ENCODE peak calls at places on chromosome 3, in five cellular contexts. One of them, this sample, is unnamed.

GRCh38 chr3:133759740-133760069 is 13.5 kb downstream of the TF start:
- DNase-seq in BJ: no peak
- DNase-seq in fibroblast of the aortic adventitia: no peak
- DNase-seq in mucosa of descending colon: no peak
- DNase-seq in psoas muscle: no peak
- DNase-seq in this sample: no peak

GRCh38 chr3:114809668-114810413 is 337.2 kb downstream of the ZBTB20 start:
- DNase-seq in BJ: no peak
- DNase-seq in fibroblast of the aortic adventitia: no peak
- DNase-seq in mucosa of descending colon: no peak
- DNase-seq in psoas muscle: no peak
- DNase-seq in this sample: peak; percentile 45

GRCh38 chr3:134517796-134518195 is 31.9 kb downstream of the CEP63 start:
- DNase-seq in BJ: peak; percentile 10
- DNase-seq in fibroblast of the aortic adventitia: peak; percentile 44
- DNase-seq in mucosa of descending colon: no peak
- DNase-seq in psoas muscle: no peak
- DNase-seq in this sample: no peak

GRCh38 chr3:95048564-95048963 is 985.7 kb downstream of the NSUN3 start:
- DNase-seq in BJ: no peak
- DNase-seq in fibroblast of the aortic adventitia: no peak
- DNase-seq in mucosa of descending colon: no peak
- DNase-seq in psoas muscle: no peak
- DNase-seq in this sample: no peak

GRCh38 chr3:149454746-149455145 is 19.8 kb upstream of the TM4SF4 start:
- DNase-seq in BJ: peak; percentile 54
- DNase-seq in fibroblast of the aortic adventitia: peak; percentile 69
- DNase-seq in mucosa of descending colon: no peak
- DNase-seq in psoas muscle: no peak
- DNase-seq in this sample: no peak

GRCh38 chr3:58386966-58387365 is 46.7 kb downstream of the PDHB start:
- DNase-seq in BJ: peak; percentile 29
- DNase-seq in fibroblast of the aortic adventitia: peak; percentile 54
- DNase-seq in mucosa of descending colon: no peak
- DNase-seq in psoas muscle: no peak
- DNase-seq in this sample: no peak

GRCh38 chr3:184315871-184316661 is 1.7 kb downstream of the EIF4G1 start:
- DNase-seq in BJ: no peak
- DNase-seq in fibroblast of the aortic adventitia: no peak
- DNase-seq in mucosa of descending colon: no peak
- DNase-seq in psoas muscle: peak; percentile 48
- DNase-seq in this sample: peak; percentile 19

GRCh38 chr3:177561769-177562360 is 364.6 kb upstream of the TBL1XR1 start:
- DNase-seq in BJ: no peak
- DNase-seq in fibroblast of the aortic adventitia: no peak
- DNase-seq in mucosa of descending colon: no peak
- DNase-seq in psoas muscle: no peak
- DNase-seq in this sample: no peak

GRCh38 chr3:173690542-173690941 is 293.0 kb downstream of the NLGN1 start:
- DNase-seq in BJ: peak; percentile 1
- DNase-seq in fibroblast of the aortic adventitia: peak; percentile 13
- DNase-seq in mucosa of descending colon: no peak
- DNase-seq in psoas muscle: no peak
- DNase-seq in this sample: no peak

GRCh38 chr3:50606596-50606995 is 5.0 kb downstream of the CISH start:
- DNase-seq in BJ: no peak
- DNase-seq in fibroblast of the aortic adventitia: no peak
- DNase-seq in mucosa of descending colon: peak; percentile 68
- DNase-seq in psoas muscle: no peak
- DNase-seq in this sample: no peak

GRCh38 chr3:187318819-187319616 is 27.5 kb upstream of the MASP1 start:
- DNase-seq in BJ: peak; percentile 74
- DNase-seq in fibroblast of the aortic adventitia: peak; percentile 86
- DNase-seq in mucosa of descending colon: no peak
- DNase-seq in psoas muscle: no peak
- DNase-seq in this sample: peak; percentile 42

GRCh38 chr3:144521131-144521530 is 549.5 kb downstream of the DIPK2A start:
- DNase-seq in BJ: no peak
- DNase-seq in fibroblast of the aortic adventitia: no peak
- DNase-seq in mucosa of descending colon: no peak
- DNase-seq in psoas muscle: no peak
- DNase-seq in this sample: no peak

GRCh38 chr3:119827209-119827608 is 45.3 kb downstream of the NR1I2 start:
- DNase-seq in BJ: no peak
- DNase-seq in fibroblast of the aortic adventitia: no peak
- DNase-seq in mucosa of descending colon: no peak
- DNase-seq in psoas muscle: no peak
- DNase-seq in this sample: no peak

GRCh38 chr3:31224936-31225335 is 307.8 kb upstream of the STT3B start:
- DNase-seq in BJ: no peak
- DNase-seq in fibroblast of the aortic adventitia: no peak
- DNase-seq in mucosa of descending colon: no peak
- DNase-seq in psoas muscle: no peak
- DNase-seq in this sample: no peak

GRCh38 chr3:133699903-133700302 is 38.2 kb upstream of the TOPBP1 start:
- DNase-seq in BJ: no peak
- DNase-seq in fibroblast of the aortic adventitia: no peak
- DNase-seq in mucosa of descending colon: no peak
- DNase-seq in psoas muscle: no peak
- DNase-seq in this sample: no peak

GRCh38 chr3:114823061-114823460 is 324.0 kb downstream of the ZBTB20 start:
- DNase-seq in BJ: no peak
- DNase-seq in fibroblast of the aortic adventitia: no peak
- DNase-seq in mucosa of descending colon: no peak
- DNase-seq in psoas muscle: no peak
- DNase-seq in this sample: no peak

GRCh38 chr3:155093261-155093660 is 13.1 kb downstream of the MME start:
- DNase-seq in BJ: no peak
- DNase-seq in fibroblast of the aortic adventitia: no peak
- DNase-seq in mucosa of descending colon: no peak
- DNase-seq in psoas muscle: no peak
- DNase-seq in this sample: no peak

GRCh38 chr3:16908408-16908807 is 23.7 kb downstream of the PLCL2 start:
- DNase-seq in BJ: no peak
- DNase-seq in fibroblast of the aortic adventitia: no peak
- DNase-seq in mucosa of descending colon: no peak
- DNase-seq in psoas muscle: no peak
- DNase-seq in this sample: no peak

GRCh38 chr3:7875858-7876442 is 625.7 kb upstream of the LMCD1 start:
- DNase-seq in BJ: no peak
- DNase-seq in fibroblast of the aortic adventitia: peak; percentile 73
- DNase-seq in mucosa of descending colon: no peak
- DNase-seq in psoas muscle: no peak
- DNase-seq in this sample: no peak

GRCh38 chr3:186108106-186108940 is 566 bp downstream of the ETV5 start:
- DNase-seq in BJ: no peak
- DNase-seq in fibroblast of the aortic adventitia: peak; percentile 59
- DNase-seq in mucosa of descending colon: peak; percentile 62
- DNase-seq in psoas muscle: peak; percentile 72
- DNase-seq in this sample: peak; percentile 69

GRCh38 chr3:100546020-100546744 is 53.8 kb downstream of the TMEM45A start:
- DNase-seq in BJ: no peak
- DNase-seq in fibroblast of the aortic adventitia: no peak
- DNase-seq in mucosa of descending colon: no peak
- DNase-seq in psoas muscle: no peak
- DNase-seq in this sample: no peak

GRCh38 chr3:101677436-101678286 is 729 bp upstream of the ZBTB11 start:
- DNase-seq in BJ: no peak
- DNase-seq in fibroblast of the aortic adventitia: no peak
- DNase-seq in mucosa of descending colon: peak; percentile 64
- DNase-seq in psoas muscle: peak; percentile 62
- DNase-seq in this sample: no peak

GRCh38 chr3:25313286-25313685 is 114.8 kb upstream of the RARB start:
- DNase-seq in BJ: no peak
- DNase-seq in fibroblast of the aortic adventitia: no peak
- DNase-seq in mucosa of descending colon: no peak
- DNase-seq in psoas muscle: no peak
- DNase-seq in this sample: no peak

GRCh38 chr3:138173769-138174420 is 826 bp downstream of the DBR1 start:
- DNase-seq in BJ: no peak
- DNase-seq in fibroblast of the aortic adventitia: peak; percentile 12
- DNase-seq in mucosa of descending colon: no peak
- DNase-seq in psoas muscle: no peak
- DNase-seq in this sample: no peak

GRCh38 chr3:139136459-139137190 is 91.9 kb upstream of the PRR23C start:
- DNase-seq in BJ: no peak
- DNase-seq in fibroblast of the aortic adventitia: no peak
- DNase-seq in mucosa of descending colon: no peak
- DNase-seq in psoas muscle: no peak
- DNase-seq in this sample: no peak

GRCh38 chr3:5226783-5227182 is 39.3 kb downstream of the EDEM1 start:
- DNase-seq in BJ: no peak
- DNase-seq in fibroblast of the aortic adventitia: peak; percentile 71
- DNase-seq in mucosa of descending colon: no peak
- DNase-seq in psoas muscle: no peak
- DNase-seq in this sample: peak; percentile 35

GRCh38 chr3:196688349-196688748 is 23.7 kb downstream of the CEP19 start:
- DNase-seq in BJ: peak; percentile 23
- DNase-seq in fibroblast of the aortic adventitia: peak; percentile 97
- DNase-seq in mucosa of descending colon: peak; percentile 64
- DNase-seq in psoas muscle: no peak
- DNase-seq in this sample: no peak

GRCh38 chr3:166526878-166527277 is 689.7 kb upstream of the BCHE start:
- DNase-seq in BJ: no peak
- DNase-seq in fibroblast of the aortic adventitia: no peak
- DNase-seq in mucosa of descending colon: no peak
- DNase-seq in psoas muscle: no peak
- DNase-seq in this sample: no peak

GRCh38 chr3:125107861-125108567 is 52.2 kb upstream of the HEG1 start:
- DNase-seq in BJ: peak; percentile 74
- DNase-seq in fibroblast of the aortic adventitia: peak; percentile 96
- DNase-seq in mucosa of descending colon: no peak
- DNase-seq in psoas muscle: no peak
- DNase-seq in this sample: peak; percentile 71

GRCh38 chr3:61030469-61031035 is 220.7 kb downstream of the FHIT start:
- DNase-seq in BJ: no peak
- DNase-seq in fibroblast of the aortic adventitia: no peak
- DNase-seq in mucosa of descending colon: no peak
- DNase-seq in psoas muscle: no peak
- DNase-seq in this sample: no peak

GRCh38 chr3:101941253-101942039 is 92.1 kb downstream of the NFKBIZ start:
- DNase-seq in BJ: no peak
- DNase-seq in fibroblast of the aortic adventitia: peak; percentile 83
- DNase-seq in mucosa of descending colon: no peak
- DNase-seq in psoas muscle: no peak
- DNase-seq in this sample: no peak

GRCh38 chr3:72449551-72449950 is 398.7 kb downstream of the SHQ1 start:
- DNase-seq in BJ: peak; percentile 80
- DNase-seq in fibroblast of the aortic adventitia: peak; percentile 42
- DNase-seq in mucosa of descending colon: no peak
- DNase-seq in psoas muscle: no peak
- DNase-seq in this sample: no peak

DNA sequence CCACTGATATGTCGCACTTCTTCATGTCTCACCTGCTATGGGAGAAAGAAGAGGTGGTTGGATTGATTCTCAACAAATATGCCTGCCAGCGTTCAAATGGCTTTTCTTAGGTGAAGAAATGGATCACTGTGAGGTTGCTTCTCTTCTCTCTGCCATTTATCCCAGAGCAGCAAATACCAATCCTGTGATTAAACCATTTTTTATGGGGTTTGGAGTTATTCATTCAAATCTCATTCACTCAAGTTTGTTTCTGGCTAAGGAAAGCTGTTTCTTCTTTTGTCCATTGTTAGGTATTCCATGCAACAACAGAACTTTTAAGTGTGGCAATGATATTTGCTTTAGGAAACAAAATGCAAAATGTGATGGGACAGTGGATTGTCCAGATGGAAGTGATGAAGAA is 12.2 kb upstream of the C3orf52 start:
- DNase-seq in BJ: peak; percentile 38
- DNase-seq in fibroblast of the aortic adventitia: peak; percentile 38
- DNase-seq in mucosa of descending colon: no peak
- DNase-seq in psoas muscle: no peak
- DNase-seq in this sample: no peak
- TF ChIP-seq CTCF in BJ: no peak
- TF ChIP-seq CTCF in fibroblast of the aortic adventitia: no peak
- TF ChIP-seq CTCF in mucosa of descending colon: no peak
- TF ChIP-seq CTCF in psoas muscle: no peak
- TF ChIP-seq CTCF in this sample: no peak

GRCh38 chr3:52237659-52238172 is 1.2 kb downstream of the TWF2 start:
- DNase-seq in BJ: peak; percentile 49
- DNase-seq in fibroblast of the aortic adventitia: peak; percentile 85
- DNase-seq in mucosa of descending colon: peak; percentile 85
- DNase-seq in psoas muscle: peak; percentile 97
- DNase-seq in this sample: no peak

GRCh38 chr3:52237006-52237658 is 1.8 kb downstream of the TWF2 start:
- DNase-seq in BJ: no peak
- DNase-seq in fibroblast of the aortic adventitia: no peak
- DNase-seq in mucosa of descending colon: peak; percentile 31
- DNase-seq in psoas muscle: peak; percentile 43
- DNase-seq in this sample: no peak

GRCh38 chr3:52238193-52238760 is 681 bp downstream of the TWF2 start:
- DNase-seq in BJ: no peak
- DNase-seq in fibroblast of the aortic adventitia: no peak
- DNase-seq in mucosa of descending colon: no peak
- DNase-seq in psoas muscle: peak; percentile 34
- DNase-seq in this sample: no peak

GRCh38 chr3:52234516-52235447 is 4.2 kb downstream of the TWF2 start:
- DNase-seq in BJ: no peak
- DNase-seq in fibroblast of the aortic adventitia: no peak
- DNase-seq in mucosa of descending colon: peak; percentile 34
- DNase-seq in psoas muscle: peak; percentile 83
- DNase-seq in this sample: no peak

DNA sequence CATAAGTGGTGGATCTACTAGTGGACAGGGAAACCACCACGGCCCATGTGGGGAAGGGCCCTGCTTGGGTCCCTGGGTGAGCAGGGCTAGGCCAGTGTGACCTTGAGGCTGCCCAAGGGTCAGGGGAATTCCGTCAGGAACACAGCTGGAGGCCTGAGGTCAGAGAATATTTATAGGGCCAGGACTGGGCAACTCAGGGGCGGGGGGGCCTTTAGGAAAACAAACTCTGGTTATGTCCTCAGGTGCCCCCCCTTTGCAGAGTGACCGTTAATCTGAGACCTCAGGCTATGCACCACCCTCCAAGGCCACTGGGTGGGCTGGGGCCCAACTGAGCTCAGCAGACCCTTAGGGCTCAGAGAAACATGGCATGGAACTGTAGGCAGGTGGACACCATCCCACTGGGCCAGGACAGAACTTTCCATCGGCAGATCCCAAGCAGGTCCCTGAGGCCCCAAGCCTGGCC is 2.5 kb downstream of the TWF2 start:
- DNase-seq in BJ: no peak
- DNase-seq in fibroblast of the aortic adventitia: no peak
- DNase-seq in mucosa of descending colon: no peak
- DNase-seq in psoas muscle: peak; percentile 71
- DNase-seq in this sample: no peak
- TF ChIP-seq CTCF in BJ: no peak
- TF ChIP-seq CTCF in fibroblast of the aortic adventitia: no peak
- TF ChIP-seq CTCF in mucosa of descending colon: no peak
- TF ChIP-seq CTCF in psoas muscle: peak; percentile 10
- TF ChIP-seq CTCF in this sample: no peak

GRCh38 chr3:65466300-65466988 is 572.3 kb downstream of the MAGI1 start:
- DNase-seq in BJ: no peak
- DNase-seq in fibroblast of the aortic adventitia: no peak
- DNase-seq in mucosa of descending colon: no peak
- DNase-seq in psoas muscle: no peak
- DNase-seq in this sample: no peak
- TF ChIP-seq CTCF in BJ: no peak
- TF ChIP-seq CTCF in fibroblast of the aortic adventitia: no peak
- TF ChIP-seq CTCF in mucosa of descending colon: no peak
- TF ChIP-seq CTCF in psoas muscle: no peak
- TF ChIP-seq CTCF in this sample: no peak

GRCh38 chr3:123862152-123862551 is 22.0 kb downstream of the MYLK start:
- DNase-seq in BJ: no peak
- DNase-seq in fibroblast of the aortic adventitia: no peak
- DNase-seq in mucosa of descending colon: no peak
- DNase-seq in psoas muscle: no peak
- DNase-seq in this sample: no peak
- TF ChIP-seq CTCF in BJ: no peak
- TF ChIP-seq CTCF in fibroblast of the aortic adventitia: no peak
- TF ChIP-seq CTCF in mucosa of descending colon: no peak
- TF ChIP-seq CTCF in psoas muscle: no peak
- TF ChIP-seq CTCF in this sample: no peak

This sample was measured in GM10248.